ENCODE peak calls at places on chromosomes 1 and 21, in four cellular contexts. Q, X, G and S are unnamed samples. For H3K4me1, the result is how much of the 10 kb centered on the place peaks cover.

GRCh38 chr1:248375446-248375845 is at the start of gene OR2T6:
- DNase-seq in Q (no peak), X (no peak), G (no peak), S (no peak)

GRCh38 chr21:41952568-41953248 is 1.1 kb downstream of the C2CD2 start:
- DNase-seq in Q (no peak), X (peak), G (peak), S (no peak)

GRCh38 chr1:30763654-30764248 is 6.2 kb upstream of the LAPTM5 start:
- DNase-seq in Q (no peak), X (peak), G (no peak), S (no peak)

GRCh38 chr1:21082078-21082477 is 94.6 kb downstream of the EIF4G3 start:
- DNase-seq in Q (no peak), X (peak), G (no peak), S (no peak)

GRCh38 chr1:231446138-231446537 is 24.1 kb upstream of the EGLN1 start:
- DNase-seq in Q (no peak), X (no peak), G (no peak), S (no peak)

GRCh38 chr1:108897865-108898720 is 21.3 kb downstream of the GPSM2 start:
- DNase-seq in Q (no peak), X (peak), G (peak), S (no peak)

GRCh38 chr1:118688891-118689290 is 299.3 kb downstream of the TBX15 start:
- DNase-seq in Q (no peak), X (no peak), G (no peak), S (no peak)

GRCh38 chr1:29682171-29682917 is 446.0 kb downstream of the PTPRU start:
- DNase-seq in Q (peak), X (no peak), G (no peak), S (no peak)

GRCh38 chr1:7145947-7146346 is 360.7 kb downstream of the CAMTA1 start:
- DNase-seq in Q (no peak), X (no peak), G (no peak), S (no peak)

GRCh38 chr1:160354388-160354985 is 11.3 kb downstream of the NCSTN start:
- DNase-seq in Q (no peak), X (peak), G (no peak), S (no peak)

GRCh38 chr21:25362375-25363267 is 244.7 kb downstream of the MRPL39 start:
- DNase-seq in Q (no peak), X (no peak), G (no peak), S (no peak)

GRCh38 chr1:17168480-17168878 is 36.4 kb upstream of the PADI1 start:
- DNase-seq in Q (no peak), X (peak), G (no peak), S (no peak)

GRCh38 chr1:38026592-38027200 is 14.2 kb downstream of the UTP11 start:
- DNase-seq in Q (peak), X (peak), G (peak), S (no peak)

GRCh38 chr1:56968878-56969495 is 3.2 kb upstream of the C8B start:
- DNase-seq in Q (no peak), X (no peak), G (no peak), S (no peak)

GRCh38 chr1:147892731-147893214 is 9.8 kb upstream of the GJA8 start:
- DNase-seq in Q (no peak), X (peak), G (no peak), S (no peak)

GRCh38 chr1:79198841-79199240 is 192.3 kb upstream of the ADGRL4 start:
- DNase-seq in Q (no peak), X (peak), G (no peak), S (no peak)

GRCh38 chr1:10031461-10031860 is 1.3 kb upstream of the UBE4B start:
- DNase-seq in Q (no peak), X (peak), G (no peak), S (no peak)

GRCh38 chr1:161487483-161487827 is 17.8 kb upstream of the FCGR2A start:
- DNase-seq in Q (peak), X (peak), G (peak), S (no peak)

GRCh38 chr1:214044438-214045214 is 56.9 kb downstream of the PROX1 start:
- DNase-seq in Q (no peak), X (no peak), G (no peak), S (peak)

GRCh38 chr1:39184354-39184818 is 20.1 kb upstream of the MACF1 start:
- DNase-seq in Q (no peak), X (no peak), G (no peak), S (no peak)

GRCh38 chr1:204438628-204439027 is 27.0 kb upstream of the PPP1R15B start:
- DNase-seq in Q (no peak), X (peak), G (no peak), S (no peak)

GRCh38 chr1:230282157-230282556 is 144.0 kb downstream of the PGBD5 start:
- DNase-seq in Q (no peak), X (no peak), G (peak), S (peak)

GRCh38 chr1:186735463-186735862 is 55.2 kb upstream of the PTGS2 start:
- DNase-seq in Q (no peak), X (peak), G (no peak), S (no peak)

GRCh38 chr1:68977211-68977610 is 480.3 kb upstream of the DEPDC1 start:
- DNase-seq in Q (no peak), X (no peak), G (no peak), S (no peak)

GRCh38 chr1:118960026-118960561 is 28.0 kb downstream of the TBX15 start:
- DNase-seq in Q (no peak), X (no peak), G (no peak), S (no peak)

GRCh38 chr1:89863165-89863835 is 42.5 kb downstream of the LRRC8D start:
- DNase-seq in Q (no peak), X (no peak), G (no peak), S (no peak)

GRCh38 chr1:180542113-180542512 is 16.7 kb upstream of the OVAAL start:
- DNase-seq in Q (peak), X (no peak), G (no peak), S (no peak)

GRCh38 chr1:180544050-180544449 is 14.7 kb upstream of the OVAAL start:
- DNase-seq in Q (no peak), X (no peak), G (no peak), S (peak)

GRCh38 chr1:180548686-180549326 is 10.0 kb upstream of the OVAAL start:
- DNase-seq in Q (no peak), X (no peak), G (no peak), S (no peak)

GRCh38 chr1:180542530-180543171 is 16.1 kb upstream of the OVAAL start:
- DNase-seq in Q (no peak), X (peak), G (no peak), S (no peak)

DNA sequence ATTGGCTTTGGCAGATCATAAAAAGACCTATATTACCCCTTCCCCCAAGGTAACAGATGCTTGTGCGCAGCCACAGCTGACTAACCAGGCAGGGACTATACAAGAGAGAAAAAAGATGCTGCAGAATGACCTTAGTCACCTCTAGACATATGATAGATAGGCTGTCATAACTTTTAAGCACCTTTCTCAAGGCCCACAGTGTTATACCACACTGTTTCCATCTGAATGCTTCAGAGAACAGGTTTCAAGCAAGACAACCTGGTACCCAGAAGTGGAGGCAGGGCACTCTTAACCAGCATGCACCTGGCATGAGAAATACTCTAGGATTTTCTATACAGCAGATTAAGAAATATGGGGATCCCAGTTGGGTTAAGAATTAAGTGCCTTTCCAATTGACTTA is 12.8 kb upstream of the OVAAL start:
- DNase-seq in Q (no peak), X (no peak), G (no peak), S (no peak)
- H3K4me1 ChIP-seq in Q (under half), X (under half), G (under half), S (under half)

DNA sequence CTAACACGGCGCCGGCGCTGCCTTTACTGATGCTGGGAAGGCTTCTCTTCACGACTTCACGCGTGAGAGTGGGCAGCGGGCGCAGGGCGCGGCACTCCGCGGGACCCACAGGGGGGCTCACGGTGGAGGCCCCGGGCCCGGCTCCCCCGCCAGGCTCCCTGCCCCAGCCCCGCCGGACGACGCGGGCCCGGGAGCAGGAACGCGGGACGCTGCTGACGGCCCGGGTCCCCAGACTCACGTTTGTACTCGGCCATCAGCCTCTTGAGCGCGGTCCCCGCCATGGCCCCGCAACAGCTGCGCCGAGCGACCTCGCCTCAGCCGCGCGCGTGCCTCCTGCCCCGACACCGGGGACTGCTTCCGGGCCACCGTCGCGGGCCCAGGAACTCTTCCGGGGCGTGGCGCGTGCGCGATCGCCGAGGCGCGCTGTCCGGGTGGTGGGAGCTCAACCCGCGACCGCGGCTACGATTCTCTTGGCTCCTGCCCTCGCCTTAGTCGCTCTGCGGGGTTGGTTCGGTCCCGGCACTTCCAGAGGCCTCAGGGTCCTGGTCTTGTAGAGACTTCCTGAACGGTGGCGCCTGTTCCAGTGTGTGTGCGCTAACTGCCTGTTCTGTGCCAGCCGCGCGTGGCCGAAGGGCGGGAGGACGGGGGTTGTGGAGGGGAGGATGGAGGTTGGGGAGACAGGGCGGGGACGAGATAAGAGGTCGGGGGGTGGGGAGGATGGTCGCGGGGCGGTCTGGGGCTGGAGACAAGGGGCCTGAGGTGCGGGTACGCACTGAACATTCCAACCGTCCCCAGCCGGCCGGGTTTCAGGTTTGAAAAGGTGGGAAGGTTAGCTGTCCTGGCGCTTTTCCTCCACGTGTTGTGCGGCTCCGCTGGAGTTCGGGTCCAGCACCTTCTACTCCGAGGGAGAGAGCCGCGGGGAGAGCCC is at the start of gene UBE2G2:
- DNase-seq in Q (peak), X (peak), G (peak), S (peak)
- TF ChIP-seq POLR2A in Q (no peak), X (peak), G (peak), S (peak)

GRCh38 chr1:53688703-53689102 is 50.3 kb downstream of the GLIS1 start:
- DNase-seq in Q (no peak), X (no peak), G (no peak), S (no peak)
- H3K4me1 ChIP-seq in Q (under half), X (under half), G (under half), S (under half)

GRCh38 chr1:217270121-217270520 is 360.8 kb downstream of the GPATCH2 start:
- DNase-seq in Q (no peak), X (no peak), G (no peak), S (no peak)

GRCh38 chr1:217274927-217275616 is 355.8 kb downstream of the GPATCH2 start:
- DNase-seq in Q (no peak), X (peak), G (no peak), S (no peak)

GRCh38 chr1:217273866-217274265 is 357.0 kb downstream of the GPATCH2 start:
- DNase-seq in Q (no peak), X (peak), G (no peak), S (no peak)

GRCh38 chr1:217274416-217274815 is 356.5 kb downstream of the GPATCH2 start:
- DNase-seq in Q (no peak), X (peak), G (no peak), S (no peak)

GRCh38 chr1:217272385-217272784 is 358.5 kb downstream of the GPATCH2 start:
- DNase-seq in Q (no peak), X (peak), G (no peak), S (no peak)
- TF ChIP-seq POLR2A in Q (no peak), X (no peak), G (no peak), S (no peak)

GRCh38 chr1:201461193-201461657 is 7.8 kb downstream of the PHLDA3 start:
- DNase-seq in Q (peak), X (peak), G (peak), S (no peak)

GRCh38 chr1:201459775-201460174 is 9.2 kb downstream of the PHLDA3 start:
- DNase-seq in Q (no peak), X (no peak), G (no peak), S (no peak)

GRCh38 chr1:201463071-201463552 is 5.9 kb downstream of the PHLDA3 start:
- DNase-seq in Q (no peak), X (no peak), G (no peak), S (no peak)

GRCh38 chr1:201460783-201461182 is 8.2 kb downstream of the PHLDA3 start:
- DNase-seq in Q (no peak), X (no peak), G (no peak), S (no peak)

DNA sequence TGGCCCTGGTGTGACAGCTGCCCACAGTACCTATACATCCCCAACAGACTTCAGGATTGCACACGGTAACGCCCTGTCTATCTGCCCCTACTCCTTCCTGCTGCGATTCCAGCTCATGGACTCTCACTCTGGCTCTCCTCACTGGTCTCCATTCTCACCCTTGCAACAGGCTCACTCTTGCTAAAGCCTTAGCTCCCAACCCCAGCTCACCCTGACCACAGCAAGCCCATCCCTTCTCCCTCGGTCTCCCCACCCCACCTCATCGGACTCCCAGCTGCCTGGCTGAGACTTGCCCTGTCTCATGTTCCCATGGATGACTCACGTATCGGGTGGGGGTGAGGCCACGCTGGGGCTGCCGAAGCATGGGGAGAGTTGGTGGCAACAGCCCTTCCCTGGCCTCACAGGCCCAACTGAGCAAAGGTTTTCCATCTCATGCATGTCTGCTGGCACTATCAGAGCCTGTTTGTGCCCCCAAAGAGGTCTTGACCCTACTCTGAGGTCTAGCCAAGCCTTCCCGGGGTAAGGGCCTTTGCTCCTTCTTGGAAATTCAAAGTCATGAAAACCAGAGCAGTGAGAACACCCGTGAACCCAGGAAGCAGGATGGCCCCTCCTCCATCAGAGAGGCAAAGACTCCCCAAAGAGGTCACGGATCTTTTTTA is 7.1 kb downstream of the PHLDA3 start:
- DNase-seq in Q (peak), X (peak), G (peak), S (no peak)
- H3K4me1 ChIP-seq in Q (under half), X (under half), G (under half), S (under half)

GRCh38 chr21:33915368-33916199 is at the start of gene ATP5PO:
- DNase-seq in Q (peak), X (peak), G (peak), S (peak)
- TF ChIP-seq POLR2A in Q (peak), X (peak), G (peak), S (peak)

GRCh38 chr1:26856604-26857469 is 6.1 kb upstream of the SFN start:
- DNase-seq in Q (no peak), X (no peak), G (no peak), S (no peak)
- H3K4me1 ChIP-seq in Q (under half), X (under half), G (under half), S (under half)

GRCh38 chr1:116012716-116013115 is 36.4 kb downstream of the SLC22A15 start:
- DNase-seq in Q (no peak), X (no peak), G (no peak), S (no peak)
- TF ChIP-seq POLR2A in Q (no peak), X (no peak), G (no peak), S (no peak)